ENCODE peak calls at places on chromosomes 5 and 9, in five cellular contexts. V is AG10803, N is AG08396, U is aorta, I is nephron progenitor cell. P is an unnamed sample.

GRCh38 chr5:67012241-67012640 is 184.4 kb downstream of the CD180 start:
- DNase-seq in V (no peak), U (no peak), I (no peak), N (no peak), P (no peak)

GRCh38 chr9:116975119-116975518 is 288.0 kb downstream of the TRIM32 start:
- DNase-seq in N (no peak), U (no peak), I (no peak), V (no peak), P (no peak)

GRCh38 chr5:10323588-10324488 is 16.1 kb upstream of the CMBL start:
- DNase-seq in N (no peak), U (no peak), V (peak), I (no peak), P (no peak)

GRCh38 chr5:165258188-165258855 is 1752.9 kb downstream of the MAT2B start:
- DNase-seq in V (no peak), U (no peak), I (no peak), N (no peak), P (no peak)

GRCh38 chr5:151682751-151683331 is 3.9 kb downstream of the SPARC start:
- DNase-seq in V (peak), I (no peak), U (no peak), N (no peak), P (no peak)

GRCh38 chr9:100739666-100740065 is 161.8 kb downstream of the CAVIN4 start:
- DNase-seq in V (no peak), N (no peak), U (no peak), I (no peak), P (no peak)

GRCh38 chr5:73387630-73388370 is 60.8 kb downstream of the FOXD1 start:
- DNase-seq in I (no peak), V (no peak), N (no peak), U (no peak), P (no peak)

GRCh38 chr9:122125891-122126331 is 32.8 kb upstream of the TTLL11 start:
- DNase-seq in I (peak), V (peak), U (no peak), N (peak), P (no peak)

GRCh38 chr9:8750639-8751041 is 951.1 kb upstream of the DMAC1 start:
- DNase-seq in U (no peak), I (peak), N (no peak), V (no peak), P (no peak)

GRCh38 chr5:164048527-164048926 is 543.1 kb downstream of the MAT2B start:
- DNase-seq in I (no peak), V (no peak), U (no peak), N (no peak), P (no peak)

GRCh38 chr9:14827805-14828204 is 82.4 kb downstream of the FREM1 start:
- DNase-seq in V (no peak), N (no peak), I (no peak), U (no peak), P (no peak)

GRCh38 chr9:76321185-76321828 is 72.9 kb downstream of the RFK start:
- DNase-seq in I (no peak), U (no peak), N (peak), V (peak), P (no peak)

GRCh38 chr5:174825587-174825986 is 101.2 kb downstream of the MSX2 start:
- DNase-seq in N (no peak), U (no peak), I (no peak), V (peak), P (no peak)

GRCh38 chr9:87271696-87272477 is 225.8 kb upstream of the DAPK1 start:
- DNase-seq in N (no peak), U (no peak), I (no peak), V (peak), P (no peak)

GRCh38 chr5:179716286-179716685 is 16.3 kb upstream of the MAML1 start:
- DNase-seq in I (no peak), V (no peak), U (no peak), N (no peak), P (no peak)

GRCh38 chr9:103990311-103990710 is 103.8 kb upstream of the SMC2 start:
- DNase-seq in U (no peak), I (no peak), N (no peak), V (no peak), P (no peak)

GRCh38 chr5:10331341-10331796 is 22.1 kb upstream of the MARCHF6 start:
- DNase-seq in V (peak), N (no peak), I (no peak), U (peak), P (no peak)

GRCh38 chr9:74498616-74499095 is 1.5 kb downstream of the RORB start:
- DNase-seq in V (no peak), I (peak), N (peak), U (no peak), P (peak)

GRCh38 chr9:113620377-113621161 is 157.0 kb downstream of the RGS3 start:
- DNase-seq in N (peak), I (peak), U (peak), V (peak), P (peak)

GRCh38 chr9:22241611-22242010 is 205.0 kb upstream of the DMRTA1 start:
- DNase-seq in N (no peak), U (no peak), V (no peak), I (no peak), P (no peak)

GRCh38 chr5:121691478-121691877 is 160.2 kb upstream of the FTMT start:
- DNase-seq in V (peak), U (no peak), I (no peak), N (no peak), P (no peak)

GRCh38 chr9:88775559-88775958 is 215.7 kb upstream of the S1PR3 start:
- DNase-seq in I (no peak), U (no peak), V (no peak), N (no peak), P (no peak)

GRCh38 chr9:93206576-93207155 is 22.7 kb downstream of the WNK2 start:
- DNase-seq in N (no peak), I (no peak), U (peak), V (no peak), P (peak)

GRCh38 chr5:180540050-180540694 is 46.0 kb downstream of the CNOT6 start:
- DNase-seq in U (no peak), V (no peak), N (no peak), I (no peak), P (no peak)

GRCh38 chr5:156991714-156992113 is 28.7 kb upstream of the TIMD4 start:
- DNase-seq in V (no peak), U (no peak), I (no peak), N (no peak), P (no peak)

GRCh38 chr5:154365823-154366222 is 80.0 kb upstream of the SAP30L start:
- DNase-seq in U (no peak), I (no peak), N (no peak), V (peak), P (no peak)

GRCh38 chr9:137236238-137236935 is 4.7 kb upstream of the TUBB4B start:
- DNase-seq in N (peak), I (peak), U (peak), V (peak), P (peak)

GRCh38 chr5:30548580-30549305 is 644.7 kb upstream of the CDH6 start:
- DNase-seq in I (no peak), N (no peak), V (no peak), U (no peak), P (no peak)

GRCh38 chr9:21657966-21658667 is 144.3 kb upstream of the MTAP start:
- DNase-seq in V (peak), U (no peak), I (no peak), N (no peak), P (no peak)

GRCh38 chr5:172305380-172305779 is 21.8 kb upstream of the UBTD2 start:
- DNase-seq in V (no peak), N (no peak), U (no peak), I (no peak), P (no peak)

GRCh38 chr9:95167998-95168397 is 149.5 kb downstream of the FANCC start:
- DNase-seq in U (no peak), N (peak), V (peak), I (peak), P (no peak)

GRCh38 chr5:118017536-118017935 is 970.8 kb downstream of the DTWD2 start:
- DNase-seq in I (no peak), V (no peak), N (no peak), U (no peak), P (no peak)